ENCODE peak calls at places on chromosomes 6 and 20, in four cellular contexts. One of them, this sample, is unnamed.

GRCh38 chr6:39446909-39447308 is 124.4 kb upstream of the KCNK16 start:
- DNase-seq in Karpas-422: no peak
- DNase-seq in astrocyte of the spinal cord: peak; percentile 23
- DNase-seq in left ventricle myocardium superior: no peak
- DNase-seq in this sample: no peak

GRCh38 chr6:4910060-4910746 is 93.6 kb downstream of the RPP40 start:
- DNase-seq in Karpas-422: no peak
- DNase-seq in astrocyte of the spinal cord: peak; percentile 13
- DNase-seq in left ventricle myocardium superior: no peak
- DNase-seq in this sample: no peak

GRCh38 chr20:2698912-2699311 is 6.3 kb downstream of the EBF4 start:
- DNase-seq in Karpas-422: no peak
- DNase-seq in astrocyte of the spinal cord: no peak
- DNase-seq in left ventricle myocardium superior: no peak
- DNase-seq in this sample: no peak

GRCh38 chr6:36336779-36337194 is at the start of gene BNIP5:
- DNase-seq in Karpas-422: no peak
- DNase-seq in astrocyte of the spinal cord: no peak
- DNase-seq in left ventricle myocardium superior: no peak
- DNase-seq in this sample: no peak

GRCh38 chr6:24394061-24394460 is 8.7 kb upstream of the MRS2 start:
- DNase-seq in Karpas-422: no peak
- DNase-seq in astrocyte of the spinal cord: no peak
- DNase-seq in left ventricle myocardium superior: no peak
- DNase-seq in this sample: no peak

GRCh38 chr6:33433560-33434191 is 13.8 kb downstream of the SYNGAP1 start:
- DNase-seq in Karpas-422: no peak
- DNase-seq in astrocyte of the spinal cord: peak; percentile 43
- DNase-seq in left ventricle myocardium superior: peak; percentile 37
- DNase-seq in this sample: no peak

GRCh38 chr6:155186052-155186658 is 77.7 kb upstream of the CLDN20 start:
- DNase-seq in Karpas-422: no peak
- DNase-seq in astrocyte of the spinal cord: no peak
- DNase-seq in left ventricle myocardium superior: no peak
- DNase-seq in this sample: no peak

GRCh38 chr20:58071500-58071804 is 157.0 kb downstream of the ANKRD60 start:
- DNase-seq in Karpas-422: no peak
- DNase-seq in astrocyte of the spinal cord: no peak
- DNase-seq in left ventricle myocardium superior: no peak
- DNase-seq in this sample: no peak

GRCh38 chr6:109240370-109241084 is 141.7 kb downstream of the CD164 start:
- DNase-seq in Karpas-422: no peak
- DNase-seq in astrocyte of the spinal cord: no peak
- DNase-seq in left ventricle myocardium superior: no peak
- DNase-seq in this sample: no peak

GRCh38 chr6:13453771-13454251 is 33.6 kb downstream of the GFOD1 start:
- DNase-seq in Karpas-422: no peak
- DNase-seq in astrocyte of the spinal cord: peak; percentile 33
- DNase-seq in left ventricle myocardium superior: no peak
- DNase-seq in this sample: no peak

GRCh38 chr20:9570612-9571011 is 56.2 kb downstream of the LAMP5 start:
- DNase-seq in Karpas-422: no peak
- DNase-seq in astrocyte of the spinal cord: no peak
- DNase-seq in left ventricle myocardium superior: no peak
- DNase-seq in this sample: no peak

GRCh38 chr6:3868544-3868943 is 19.4 kb downstream of the FAM50B start:
- DNase-seq in Karpas-422: no peak
- DNase-seq in astrocyte of the spinal cord: peak; percentile 69
- DNase-seq in left ventricle myocardium superior: no peak
- DNase-seq in this sample: no peak

GRCh38 chr6:75208564-75209431 is 2.9 kb upstream of the COL12A1 start:
- DNase-seq in Karpas-422: peak; percentile 93
- DNase-seq in astrocyte of the spinal cord: peak; percentile 83
- DNase-seq in left ventricle myocardium superior: peak; percentile 89
- DNase-seq in this sample: peak; percentile 93

GRCh38 chr20:47237715-47238114 is 118.8 kb downstream of the ZMYND8 start:
- DNase-seq in Karpas-422: no peak
- DNase-seq in astrocyte of the spinal cord: no peak
- DNase-seq in left ventricle myocardium superior: no peak
- DNase-seq in this sample: no peak

GRCh38 chr6:156166093-156166492 is 611.1 kb upstream of the ARID1B start:
- DNase-seq in Karpas-422: no peak
- DNase-seq in astrocyte of the spinal cord: no peak
- DNase-seq in left ventricle myocardium superior: no peak
- DNase-seq in this sample: no peak

GRCh38 chr6:169837529-169838250 is 86.3 kb downstream of the ERMARD start:
- DNase-seq in Karpas-422: no peak
- DNase-seq in astrocyte of the spinal cord: no peak
- DNase-seq in left ventricle myocardium superior: no peak
- DNase-seq in this sample: peak; percentile 10

GRCh38 chr6:153424719-153425400 is 293.8 kb upstream of the RGS17 start:
- DNase-seq in Karpas-422: no peak
- DNase-seq in astrocyte of the spinal cord: peak; percentile 72
- DNase-seq in left ventricle myocardium superior: no peak
- DNase-seq in this sample: no peak

GRCh38 chr6:11712760-11713159 is 65.8 kb downstream of the ADTRP start:
- DNase-seq in Karpas-422: no peak
- DNase-seq in astrocyte of the spinal cord: no peak
- DNase-seq in left ventricle myocardium superior: no peak
- DNase-seq in this sample: no peak

GRCh38 chr6:146578054-146578453 is 20.7 kb upstream of the ADGB start:
- DNase-seq in Karpas-422: no peak
- DNase-seq in astrocyte of the spinal cord: peak; percentile 38
- DNase-seq in left ventricle myocardium superior: no peak
- DNase-seq in this sample: no peak

GRCh38 chr6:154491567-154492470 is 18.7 kb downstream of the CNKSR3 start:
- DNase-seq in Karpas-422: no peak
- DNase-seq in astrocyte of the spinal cord: no peak
- DNase-seq in left ventricle myocardium superior: no peak
- DNase-seq in this sample: no peak

GRCh38 chr6:6883011-6883410 is 224.8 kb upstream of the RREB1 start:
- DNase-seq in Karpas-422: no peak
- DNase-seq in astrocyte of the spinal cord: no peak
- DNase-seq in left ventricle myocardium superior: no peak
- DNase-seq in this sample: no peak

GRCh38 chr6:165245287-165245686 is 64.1 kb downstream of the C6orf118 start:
- DNase-seq in Karpas-422: peak; percentile 58
- DNase-seq in astrocyte of the spinal cord: peak; percentile 30
- DNase-seq in left ventricle myocardium superior: no peak
- DNase-seq in this sample: peak; percentile 21

GRCh38 chr20:6714202-6714800 is 53.2 kb upstream of the BMP2 start:
- DNase-seq in Karpas-422: no peak
- DNase-seq in astrocyte of the spinal cord: no peak
- DNase-seq in left ventricle myocardium superior: no peak
- DNase-seq in this sample: no peak

GRCh38 chr6:169906741-169907418 is 155.5 kb downstream of the ERMARD start:
- DNase-seq in Karpas-422: no peak
- DNase-seq in astrocyte of the spinal cord: no peak
- DNase-seq in left ventricle myocardium superior: no peak
- DNase-seq in this sample: no peak

GRCh38 chr6:23175391-23175790 is 606.0 kb downstream of the HDGFL1 start:
- DNase-seq in Karpas-422: no peak
- DNase-seq in astrocyte of the spinal cord: no peak
- DNase-seq in left ventricle myocardium superior: no peak
- DNase-seq in this sample: no peak

GRCh38 chr6:34246563-34247391 is 2.0 kb downstream of the SMIM29 start:
- DNase-seq in Karpas-422: peak; percentile 90
- DNase-seq in astrocyte of the spinal cord: peak; percentile 23
- DNase-seq in left ventricle myocardium superior: no peak
- DNase-seq in this sample: no peak

GRCh38 chr6:3625161-3625979 is 126.1 kb downstream of the PXDC1 start:
- DNase-seq in Karpas-422: no peak
- DNase-seq in astrocyte of the spinal cord: no peak
- DNase-seq in left ventricle myocardium superior: no peak
- DNase-seq in this sample: no peak

GRCh38 chr6:24802271-24803059 is 3.7 kb upstream of the ARMH2 start:
- DNase-seq in Karpas-422: no peak
- DNase-seq in astrocyte of the spinal cord: no peak
- DNase-seq in left ventricle myocardium superior: no peak
- DNase-seq in this sample: no peak

GRCh38 chr20:64153861-64154589 is 10.2 kb upstream of the MYT1 start:
- DNase-seq in Karpas-422: no peak
- DNase-seq in astrocyte of the spinal cord: no peak
- DNase-seq in left ventricle myocardium superior: peak; percentile 13
- DNase-seq in this sample: no peak

GRCh38 chr6:56663344-56663743 is 20.7 kb upstream of the DST start:
- DNase-seq in Karpas-422: no peak
- DNase-seq in astrocyte of the spinal cord: no peak
- DNase-seq in left ventricle myocardium superior: no peak
- DNase-seq in this sample: no peak

GRCh38 chr20:38125157-38126056 is 39.7 kb downstream of the TGM2 start:
- DNase-seq in Karpas-422: no peak
- DNase-seq in astrocyte of the spinal cord: peak; percentile 84
- DNase-seq in left ventricle myocardium superior: peak; percentile 74
- DNase-seq in this sample: peak; percentile 49